ENCODE peak calls at places on chromosomes 13 and 19, in four cellular contexts. One of them, this sample, is unnamed.

GRCh38 chr13:42173789-42174343 is 98.1 kb upstream of the AKAP11 start:
- DNase-seq in IMR-90: peak; percentile 18
- DNase-seq in substantia nigra: no peak
- DNase-seq in SK-N-DZ: no peak
- DNase-seq in this sample: no peak

GRCh38 chr19:57978586-57979289 is 4.4 kb upstream of the C19orf18 start:
- DNase-seq in substantia nigra: no peak
- DNase-seq in SK-N-DZ: no peak
- DNase-seq in IMR-90: no peak
- DNase-seq in this sample: peak; percentile 7

GRCh38 chr19:41872775-41873647 is 4.1 kb upstream of the CD79A start:
- DNase-seq in IMR-90: peak; percentile 59
- DNase-seq in substantia nigra: no peak
- DNase-seq in SK-N-DZ: peak; percentile 70
- DNase-seq in this sample: peak; percentile 75

GRCh38 chr13:98295371-98295770 is 118.3 kb upstream of the RNF113B start:
- DNase-seq in substantia nigra: no peak
- DNase-seq in IMR-90: peak; percentile 66
- DNase-seq in SK-N-DZ: no peak
- DNase-seq in this sample: no peak

GRCh38 chr19:3760871-3761361 is 576 bp downstream of the APBA3 start:
- DNase-seq in substantia nigra: no peak
- DNase-seq in SK-N-DZ: peak; percentile 16
- DNase-seq in IMR-90: peak; percentile 8
- DNase-seq in this sample: no peak

GRCh38 chr19:38245826-38246498 is 10.2 kb downstream of the PPP1R14A start:
- DNase-seq in SK-N-DZ: no peak
- DNase-seq in substantia nigra: no peak
- DNase-seq in IMR-90: peak; percentile 27
- DNase-seq in this sample: no peak

GRCh38 chr13:21625366-21625765 is 21.4 kb upstream of the MICU2 start:
- DNase-seq in substantia nigra: no peak
- DNase-seq in SK-N-DZ: no peak
- DNase-seq in IMR-90: peak; percentile 52
- DNase-seq in this sample: peak; percentile 59

GRCh38 chr13:102907886-102908515 is 62.2 kb downstream of the ERCC5 start:
- DNase-seq in IMR-90: no peak
- DNase-seq in SK-N-DZ: no peak
- DNase-seq in substantia nigra: no peak
- DNase-seq in this sample: peak; percentile 14

GRCh38 chr13:113373811-113374485 is 10.0 kb upstream of the GRTP1 start:
- DNase-seq in SK-N-DZ: no peak
- DNase-seq in IMR-90: no peak
- DNase-seq in substantia nigra: no peak
- DNase-seq in this sample: no peak

GRCh38 chr19:54536956-54537355 is 34.3 kb downstream of the LAIR2 start:
- DNase-seq in SK-N-DZ: no peak
- DNase-seq in substantia nigra: no peak
- DNase-seq in IMR-90: no peak
- DNase-seq in this sample: no peak

This sample was measured in PC-3.